ENCODE peak calls at places on chromosomes 3 and 15, in ten cellular contexts. One of them, this sample, is unnamed.

GRCh38 chr3:131526801-131527347 is 24.1 kb upstream of the MRPL3 start:
- DNase-seq in GM04504: no peak
- DNase-seq in stimulated activated naive B cell treated with anti-CD40 and anti-IgM and Interleukin-4, amounts not matched to agents 10 μg/mL and 1 μg/mL and 100 μg/mL, for 72 hours: no peak
- DNase-seq in AG09309: no peak
- DNase-seq in trophoblast cell: peak
- DNase-seq in Peyer's patch: no peak
- DNase-seq in AG10803: peak
- DNase-seq in cerebellum: no peak
- DNase-seq in heart right ventricle: peak
- DNase-seq in COR-L47: no peak
- DNase-seq in this sample: peak

GRCh38 chr15:70466305-70466704 is 297.1 kb downstream of the UACA start:
- DNase-seq in cerebellum: peak
- DNase-seq in Peyer's patch: no peak
- DNase-seq in AG10803: no peak
- DNase-seq in stimulated activated naive B cell treated with anti-CD40 and anti-IgM and Interleukin-4, amounts not matched to agents 10 μg/mL and 1 μg/mL and 100 μg/mL, for 72 hours: no peak
- DNase-seq in AG09309: no peak
- DNase-seq in heart right ventricle: no peak
- DNase-seq in trophoblast cell: no peak
- DNase-seq in GM04504: no peak
- DNase-seq in COR-L47: no peak
- DNase-seq in this sample: no peak

GRCh38 chr3:13018039-13018431 is 55.2 kb downstream of the IQSEC1 start:
- DNase-seq in trophoblast cell: no peak
- DNase-seq in AG10803: peak
- DNase-seq in Peyer's patch: no peak
- DNase-seq in stimulated activated naive B cell treated with anti-CD40 and anti-IgM and Interleukin-4, amounts not matched to agents 10 μg/mL and 1 μg/mL and 100 μg/mL, for 72 hours: no peak
- DNase-seq in GM04504: no peak
- DNase-seq in COR-L47: peak
- DNase-seq in cerebellum: peak
- DNase-seq in heart right ventricle: peak
- DNase-seq in AG09309: no peak
- DNase-seq in this sample: no peak

GRCh38 chr3:69784854-69785523 is 45.7 kb downstream of the MITF start:
- DNase-seq in AG10803: peak
- DNase-seq in stimulated activated naive B cell treated with anti-CD40 and anti-IgM and Interleukin-4, amounts not matched to agents 10 μg/mL and 1 μg/mL and 100 μg/mL, for 72 hours: no peak
- DNase-seq in Peyer's patch: peak
- DNase-seq in COR-L47: no peak
- DNase-seq in heart right ventricle: peak
- DNase-seq in cerebellum: no peak
- DNase-seq in GM04504: peak
- DNase-seq in trophoblast cell: peak
- DNase-seq in AG09309: peak
- DNase-seq in this sample: peak

GRCh38 chr3:46184469-46184868 is 23.6 kb downstream of the CCR1 start:
- DNase-seq in trophoblast cell: peak
- DNase-seq in heart right ventricle: no peak
- DNase-seq in AG10803: peak
- DNase-seq in AG09309: peak
- DNase-seq in cerebellum: no peak
- DNase-seq in stimulated activated naive B cell treated with anti-CD40 and anti-IgM and Interleukin-4, amounts not matched to agents 10 μg/mL and 1 μg/mL and 100 μg/mL, for 72 hours: no peak
- DNase-seq in COR-L47: no peak
- DNase-seq in Peyer's patch: no peak
- DNase-seq in GM04504: peak
- DNase-seq in this sample: peak

GRCh38 chr3:2735392-2735894 is 374.7 kb downstream of the IL5RA start:
- DNase-seq in COR-L47: no peak
- DNase-seq in stimulated activated naive B cell treated with anti-CD40 and anti-IgM and Interleukin-4, amounts not matched to agents 10 μg/mL and 1 μg/mL and 100 μg/mL, for 72 hours: no peak
- DNase-seq in AG10803: no peak
- DNase-seq in cerebellum: no peak
- DNase-seq in GM04504: no peak
- DNase-seq in heart right ventricle: no peak
- DNase-seq in trophoblast cell: no peak
- DNase-seq in AG09309: no peak
- DNase-seq in Peyer's patch: no peak
- DNase-seq in this sample: no peak

GRCh38 chr15:89018235-89018634 is 70.0 kb upstream of the ABHD2 start:
- DNase-seq in Peyer's patch: no peak
- DNase-seq in AG09309: no peak
- DNase-seq in stimulated activated naive B cell treated with anti-CD40 and anti-IgM and Interleukin-4, amounts not matched to agents 10 μg/mL and 1 μg/mL and 100 μg/mL, for 72 hours: no peak
- DNase-seq in AG10803: peak
- DNase-seq in GM04504: peak
- DNase-seq in cerebellum: peak
- DNase-seq in heart right ventricle: peak
- DNase-seq in trophoblast cell: no peak
- DNase-seq in COR-L47: no peak
- DNase-seq in this sample: peak

GRCh38 chr15:64379216-64379960 is 1.9 kb downstream of the PCLAF start:
- DNase-seq in Peyer's patch: no peak
- DNase-seq in GM04504: no peak
- DNase-seq in AG10803: peak
- DNase-seq in cerebellum: peak
- DNase-seq in stimulated activated naive B cell treated with anti-CD40 and anti-IgM and Interleukin-4, amounts not matched to agents 10 μg/mL and 1 μg/mL and 100 μg/mL, for 72 hours: no peak
- DNase-seq in trophoblast cell: no peak
- DNase-seq in AG09309: no peak
- DNase-seq in heart right ventricle: no peak
- DNase-seq in COR-L47: no peak
- DNase-seq in this sample: no peak

GRCh38 chr3:49362579-49362978 is 4.4 kb upstream of the GPX1 start:
- DNase-seq in AG10803: peak
- DNase-seq in heart right ventricle: no peak
- DNase-seq in AG09309: no peak
- DNase-seq in stimulated activated naive B cell treated with anti-CD40 and anti-IgM and Interleukin-4, amounts not matched to agents 10 μg/mL and 1 μg/mL and 100 μg/mL, for 72 hours: no peak
- DNase-seq in cerebellum: no peak
- DNase-seq in Peyer's patch: no peak
- DNase-seq in COR-L47: no peak
- DNase-seq in trophoblast cell: no peak
- DNase-seq in GM04504: no peak
- DNase-seq in this sample: no peak

GRCh38 chr3:37237252-37237651 is 62.9 kb upstream of the LRRFIP2 start:
- DNase-seq in GM04504: no peak
- DNase-seq in trophoblast cell: no peak
- DNase-seq in stimulated activated naive B cell treated with anti-CD40 and anti-IgM and Interleukin-4, amounts not matched to agents 10 μg/mL and 1 μg/mL and 100 μg/mL, for 72 hours: no peak
- DNase-seq in cerebellum: no peak
- DNase-seq in COR-L47: no peak
- DNase-seq in AG09309: no peak
- DNase-seq in Peyer's patch: no peak
- DNase-seq in heart right ventricle: no peak
- DNase-seq in AG10803: no peak
- DNase-seq in this sample: peak

GRCh38 chr15:68277605-68278344 is at the start of gene FEM1B:
- DNase-seq in GM04504: peak
- DNase-seq in COR-L47: peak
- DNase-seq in AG09309: peak
- DNase-seq in Peyer's patch: peak
- DNase-seq in stimulated activated naive B cell treated with anti-CD40 and anti-IgM and Interleukin-4, amounts not matched to agents 10 μg/mL and 1 μg/mL and 100 μg/mL, for 72 hours: peak
- DNase-seq in heart right ventricle: peak
- DNase-seq in trophoblast cell: peak
- DNase-seq in cerebellum: peak
- DNase-seq in AG10803: peak
- DNase-seq in this sample: peak

GRCh38 chr3:135751991-135752390 is 213.5 kb upstream of the PPP2R3A start:
- DNase-seq in COR-L47: no peak
- DNase-seq in GM04504: no peak
- DNase-seq in cerebellum: no peak
- DNase-seq in AG10803: no peak
- DNase-seq in stimulated activated naive B cell treated with anti-CD40 and anti-IgM and Interleukin-4, amounts not matched to agents 10 μg/mL and 1 μg/mL and 100 μg/mL, for 72 hours: no peak
- DNase-seq in Peyer's patch: no peak
- DNase-seq in trophoblast cell: no peak
- DNase-seq in heart right ventricle: no peak
- DNase-seq in AG09309: no peak
- DNase-seq in this sample: no peak

GRCh38 chr15:101116681-101116976 is 135.2 kb downstream of the CHSY1 start:
- DNase-seq in COR-L47: no peak
- DNase-seq in stimulated activated naive B cell treated with anti-CD40 and anti-IgM and Interleukin-4, amounts not matched to agents 10 μg/mL and 1 μg/mL and 100 μg/mL, for 72 hours: no peak
- DNase-seq in cerebellum: no peak
- DNase-seq in AG10803: no peak
- DNase-seq in trophoblast cell: no peak
- DNase-seq in AG09309: no peak
- DNase-seq in GM04504: no peak
- DNase-seq in Peyer's patch: no peak
- DNase-seq in heart right ventricle: no peak
- DNase-seq in this sample: no peak

GRCh38 chr3:133401374-133402135 is 1.7 kb downstream of the BFSP2 start:
- DNase-seq in AG10803: peak
- DNase-seq in AG09309: no peak
- DNase-seq in GM04504: no peak
- DNase-seq in cerebellum: peak
- DNase-seq in heart right ventricle: no peak
- DNase-seq in COR-L47: no peak
- DNase-seq in Peyer's patch: no peak
- DNase-seq in trophoblast cell: no peak
- DNase-seq in stimulated activated naive B cell treated with anti-CD40 and anti-IgM and Interleukin-4, amounts not matched to agents 10 μg/mL and 1 μg/mL and 100 μg/mL, for 72 hours: no peak
- DNase-seq in this sample: peak

GRCh38 chr3:82082796-82083195 is 321.4 kb upstream of the GBE1 start:
- DNase-seq in heart right ventricle: no peak
- DNase-seq in GM04504: no peak
- DNase-seq in AG10803: peak
- DNase-seq in cerebellum: no peak
- DNase-seq in trophoblast cell: peak
- DNase-seq in AG09309: no peak
- DNase-seq in COR-L47: no peak
- DNase-seq in Peyer's patch: no peak
- DNase-seq in stimulated activated naive B cell treated with anti-CD40 and anti-IgM and Interleukin-4, amounts not matched to agents 10 μg/mL and 1 μg/mL and 100 μg/mL, for 72 hours: no peak
- DNase-seq in this sample: no peak

GRCh38 chr3:42071720-42072582 is 19.2 kb upstream of the TRAK1 start:
- DNase-seq in Peyer's patch: peak
- DNase-seq in heart right ventricle: peak
- DNase-seq in cerebellum: peak
- DNase-seq in stimulated activated naive B cell treated with anti-CD40 and anti-IgM and Interleukin-4, amounts not matched to agents 10 μg/mL and 1 μg/mL and 100 μg/mL, for 72 hours: no peak
- DNase-seq in COR-L47: peak
- DNase-seq in AG09309: peak
- DNase-seq in GM04504: peak
- DNase-seq in trophoblast cell: peak
- DNase-seq in AG10803: peak
- DNase-seq in this sample: peak

GRCh38 chr3:85740561-85740960 is 781.8 kb downstream of the CADM2 start:
- DNase-seq in COR-L47: no peak
- DNase-seq in stimulated activated naive B cell treated with anti-CD40 and anti-IgM and Interleukin-4, amounts not matched to agents 10 μg/mL and 1 μg/mL and 100 μg/mL, for 72 hours: no peak
- DNase-seq in heart right ventricle: no peak
- DNase-seq in cerebellum: no peak
- DNase-seq in trophoblast cell: no peak
- DNase-seq in Peyer's patch: no peak
- DNase-seq in AG10803: no peak
- DNase-seq in AG09309: no peak
- DNase-seq in GM04504: no peak
- DNase-seq in this sample: no peak

GRCh38 chr3:187896664-187897063 is 151.4 kb upstream of the BCL6 start:
- DNase-seq in Peyer's patch: no peak
- DNase-seq in GM04504: no peak
- DNase-seq in AG10803: no peak
- DNase-seq in stimulated activated naive B cell treated with anti-CD40 and anti-IgM and Interleukin-4, amounts not matched to agents 10 μg/mL and 1 μg/mL and 100 μg/mL, for 72 hours: no peak
- DNase-seq in COR-L47: no peak
- DNase-seq in heart right ventricle: peak
- DNase-seq in AG09309: no peak
- DNase-seq in trophoblast cell: no peak
- DNase-seq in cerebellum: peak
- DNase-seq in this sample: no peak

GRCh38 chr3:10529809-10530208 is 24.4 kb upstream of the ATP2B2 start:
- DNase-seq in trophoblast cell: no peak
- DNase-seq in GM04504: no peak
- DNase-seq in AG09309: no peak
- DNase-seq in AG10803: no peak
- DNase-seq in COR-L47: no peak
- DNase-seq in cerebellum: no peak
- DNase-seq in heart right ventricle: no peak
- DNase-seq in stimulated activated naive B cell treated with anti-CD40 and anti-IgM and Interleukin-4, amounts not matched to agents 10 μg/mL and 1 μg/mL and 100 μg/mL, for 72 hours: no peak
- DNase-seq in Peyer's patch: peak
- DNase-seq in this sample: no peak

GRCh38 chr3:105555206-105555605 is 188.5 kb downstream of the ALCAM start:
- DNase-seq in COR-L47: no peak
- DNase-seq in AG10803: peak
- DNase-seq in heart right ventricle: no peak
- DNase-seq in cerebellum: no peak
- DNase-seq in trophoblast cell: no peak
- DNase-seq in AG09309: no peak
- DNase-seq in GM04504: no peak
- DNase-seq in Peyer's patch: no peak
- DNase-seq in stimulated activated naive B cell treated with anti-CD40 and anti-IgM and Interleukin-4, amounts not matched to agents 10 μg/mL and 1 μg/mL and 100 μg/mL, for 72 hours: no peak
- DNase-seq in this sample: peak

GRCh38 chr3:157093096-157093495 is 66.9 kb downstream of the CCNL1 start:
- DNase-seq in trophoblast cell: no peak
- DNase-seq in GM04504: no peak
- DNase-seq in AG09309: no peak
- DNase-seq in Peyer's patch: no peak
- DNase-seq in COR-L47: no peak
- DNase-seq in cerebellum: no peak
- DNase-seq in heart right ventricle: no peak
- DNase-seq in AG10803: no peak
- DNase-seq in stimulated activated naive B cell treated with anti-CD40 and anti-IgM and Interleukin-4, amounts not matched to agents 10 μg/mL and 1 μg/mL and 100 μg/mL, for 72 hours: no peak
- DNase-seq in this sample: no peak

GRCh38 chr3:150227839-150228238 is 180.3 kb upstream of the TSC22D2 start:
- DNase-seq in GM04504: no peak
- DNase-seq in stimulated activated naive B cell treated with anti-CD40 and anti-IgM and Interleukin-4, amounts not matched to agents 10 μg/mL and 1 μg/mL and 100 μg/mL, for 72 hours: peak
- DNase-seq in COR-L47: peak
- DNase-seq in cerebellum: no peak
- DNase-seq in AG09309: no peak
- DNase-seq in AG10803: peak
- DNase-seq in trophoblast cell: peak
- DNase-seq in heart right ventricle: peak
- DNase-seq in Peyer's patch: peak
- DNase-seq in this sample: peak

GRCh38 chr15:48433226-48433886 is 102.1 kb downstream of the DUT start:
- DNase-seq in heart right ventricle: no peak
- DNase-seq in cerebellum: no peak
- DNase-seq in stimulated activated naive B cell treated with anti-CD40 and anti-IgM and Interleukin-4, amounts not matched to agents 10 μg/mL and 1 μg/mL and 100 μg/mL, for 72 hours: peak
- DNase-seq in GM04504: no peak
- DNase-seq in Peyer's patch: no peak
- DNase-seq in AG10803: peak
- DNase-seq in AG09309: no peak
- DNase-seq in COR-L47: no peak
- DNase-seq in trophoblast cell: no peak
- DNase-seq in this sample: peak

GRCh38 chr3:74045000-74045399 is 420.3 kb upstream of the PDZRN3 start:
- DNase-seq in COR-L47: no peak
- DNase-seq in AG09309: no peak
- DNase-seq in heart right ventricle: no peak
- DNase-seq in cerebellum: no peak
- DNase-seq in AG10803: no peak
- DNase-seq in stimulated activated naive B cell treated with anti-CD40 and anti-IgM and Interleukin-4, amounts not matched to agents 10 μg/mL and 1 μg/mL and 100 μg/mL, for 72 hours: no peak
- DNase-seq in trophoblast cell: no peak
- DNase-seq in Peyer's patch: no peak
- DNase-seq in GM04504: no peak
- DNase-seq in this sample: no peak

GRCh38 chr3:65096110-65096509 is 408.3 kb upstream of the ADAMTS9 start:
- DNase-seq in stimulated activated naive B cell treated with anti-CD40 and anti-IgM and Interleukin-4, amounts not matched to agents 10 μg/mL and 1 μg/mL and 100 μg/mL, for 72 hours: no peak
- DNase-seq in Peyer's patch: no peak
- DNase-seq in AG10803: no peak
- DNase-seq in COR-L47: no peak
- DNase-seq in AG09309: no peak
- DNase-seq in cerebellum: no peak
- DNase-seq in trophoblast cell: no peak
- DNase-seq in GM04504: no peak
- DNase-seq in heart right ventricle: no peak
- DNase-seq in this sample: no peak

GRCh38 chr3:97815149-97815917 is 6.5 kb upstream of the CRYBG3 start:
- DNase-seq in AG10803: no peak
- DNase-seq in Peyer's patch: no peak
- DNase-seq in cerebellum: no peak
- DNase-seq in AG09309: no peak
- DNase-seq in heart right ventricle: no peak
- DNase-seq in COR-L47: no peak
- DNase-seq in trophoblast cell: no peak
- DNase-seq in stimulated activated naive B cell treated with anti-CD40 and anti-IgM and Interleukin-4, amounts not matched to agents 10 μg/mL and 1 μg/mL and 100 μg/mL, for 72 hours: no peak
- DNase-seq in GM04504: no peak
- DNase-seq in this sample: no peak

GRCh38 chr3:83226751-83227150 is 1465.3 kb upstream of the GBE1 start:
- DNase-seq in Peyer's patch: no peak
- DNase-seq in COR-L47: no peak
- DNase-seq in GM04504: no peak
- DNase-seq in cerebellum: no peak
- DNase-seq in heart right ventricle: no peak
- DNase-seq in AG09309: no peak
- DNase-seq in stimulated activated naive B cell treated with anti-CD40 and anti-IgM and Interleukin-4, amounts not matched to agents 10 μg/mL and 1 μg/mL and 100 μg/mL, for 72 hours: no peak
- DNase-seq in AG10803: no peak
- DNase-seq in trophoblast cell: no peak
- DNase-seq in this sample: no peak

GRCh38 chr3:143977326-143978262 is 6.0 kb downstream of the DIPK2A start:
- DNase-seq in AG10803: peak
- DNase-seq in AG09309: no peak
- DNase-seq in GM04504: no peak
- DNase-seq in cerebellum: no peak
- DNase-seq in stimulated activated naive B cell treated with anti-CD40 and anti-IgM and Interleukin-4, amounts not matched to agents 10 μg/mL and 1 μg/mL and 100 μg/mL, for 72 hours: no peak
- DNase-seq in COR-L47: no peak
- DNase-seq in Peyer's patch: no peak
- DNase-seq in trophoblast cell: peak
- DNase-seq in heart right ventricle: no peak
- DNase-seq in this sample: peak

This sample was measured in amniotic epithelial cell.